ENCODE peak calls at places on chromosome 22, in eight cellular contexts. V, C, P, Z, B, K, N and A are unnamed samples.

GRCh38 chr22:19356708-19357269 is 65.3 kb upstream of the CLTCL1 start:
- DNase-seq in B (no peak), P (no peak), Z (no peak), V (no peak), N (no peak), C (no peak), K (no peak), A (no peak)

GRCh38 chr22:37244114-37244921 is at the start of gene RAC2:
- DNase-seq in Z (peak; percentile 95), K (peak; percentile 39), C (no peak), N (peak; percentile 79), V (peak; percentile 73), P (peak; percentile 78), B (peak; percentile 70), A (no peak)

GRCh38 chr22:38221407-38221806 is 19.6 kb downstream of the MAFF start:
- DNase-seq in K (no peak), N (no peak), B (no peak), Z (no peak), P (no peak), C (no peak), V (no peak), A (no peak)

GRCh38 chr22:38870312-38870741 is 1.7 kb downstream of the CBX6 start:
- DNase-seq in P (peak; percentile 78), Z (peak; percentile 92), C (no peak), B (peak; percentile 50), V (peak; percentile 93), K (peak; percentile 93), N (peak; percentile 84), A (peak; percentile 80)

GRCh38 chr22:33883961-33884808 is 36.1 kb downstream of the LARGE1 start:
- DNase-seq in B (no peak), V (no peak), K (no peak), C (no peak), N (no peak), P (no peak), Z (no peak), A (no peak)

GRCh38 chr22:23529166-23530103 is 50.7 kb downstream of the IGLL1 start:
- DNase-seq in V (no peak), Z (no peak), B (no peak), P (no peak), N (no peak), C (no peak), K (peak; percentile 47), A (no peak)

GRCh38 chr22:40334899-40335298 is 11.4 kb upstream of the ADSL start:
- DNase-seq in K (no peak), B (no peak), C (no peak), N (no peak), Z (no peak), P (peak; percentile 72), V (no peak), A (no peak)

GRCh38 chr22:44825310-44826150 is 73.2 kb downstream of the ARHGAP8 start:
- DNase-seq in N (no peak), V (no peak), Z (no peak), C (no peak), K (no peak), B (no peak), P (no peak), A (no peak)

GRCh38 chr22:40001800-40002577 is 7.2 kb downstream of the FAM83F start:
- DNase-seq in B (no peak), Z (no peak), N (no peak), V (no peak), P (no peak), C (no peak), K (no peak), A (no peak)

GRCh38 chr22:31394326-31394725 is 5.1 kb upstream of the DRG1 start:
- DNase-seq in Z (no peak), P (no peak), B (no peak), V (peak; percentile 20), C (no peak), N (no peak), K (no peak), A (no peak)

GRCh38 chr22:46149493-46149997 is 781 bp upstream of the PPARA start:
- DNase-seq in C (no peak), P (no peak), B (no peak), V (peak; percentile 54), N (peak; percentile 34), K (peak; percentile 83), Z (peak; percentile 22), A (no peak)

GRCh38 chr22:27801197-27801615 is 350 bp downstream of the MN1 start:
- DNase-seq in B (no peak), P (peak; percentile 31), K (peak; percentile 33), Z (peak; percentile 14), V (peak; percentile 81), N (peak; percentile 4), C (no peak), A (peak; percentile 35)

GRCh38 chr22:40128989-40129388 is 48.7 kb upstream of the TNRC6B start:
- DNase-seq in K (no peak), V (no peak), N (no peak), B (no peak), C (no peak), Z (no peak), P (no peak), A (no peak)

GRCh38 chr22:29702025-29702930 is 17.5 kb upstream of the CABP7 start:
- DNase-seq in P (no peak), N (no peak), B (no peak), K (peak; percentile 41), C (no peak), V (peak; percentile 29), Z (no peak), A (no peak)

GRCh38 chr22:42344391-42344861 is 74.0 kb upstream of the TCF20 start:
- DNase-seq in B (no peak), Z (no peak), N (no peak), C (no peak), V (peak; percentile 62), K (peak; percentile 74), P (no peak), A (no peak)

GRCh38 chr22:44378380-44378779 is 65.6 kb upstream of the SHISAL1 start:
- DNase-seq in Z (no peak), N (no peak), B (no peak), V (no peak), C (no peak), K (no peak), P (no peak), A (no peak)

GRCh38 chr22:46110215-46110614 is 40.1 kb upstream of the PPARA start:
- DNase-seq in K (no peak), Z (no peak), N (no peak), B (peak; percentile 50), P (no peak), C (no peak), V (peak; percentile 82), A (no peak)

GRCh38 chr22:41094036-41094435 is 1.6 kb downstream of the EP300 start:
- DNase-seq in V (peak; percentile 65), B (peak; percentile 32), C (no peak), N (no peak), K (no peak), Z (no peak), P (peak; percentile 11), A (no peak)

GRCh38 chr22:50118557-50119168 is 28.9 kb downstream of the MOV10L1 start:
- DNase-seq in Z (no peak), N (no peak), K (no peak), B (peak; percentile 53), V (peak; percentile 67), C (no peak), P (no peak), A (no peak)

GRCh38 chr22:22800716-22801115 is 86.9 kb upstream of the IGLL5 start:
- DNase-seq in B (no peak), P (no peak), K (no peak), C (no peak), V (peak; percentile 48), N (no peak), Z (no peak), A (no peak)

GRCh38 chr22:37675930-37676571 is 615 bp downstream of the LGALS1 start:
- DNase-seq in K (peak; percentile 50), N (peak; percentile 38), B (no peak), P (no peak), Z (no peak), V (peak; percentile 68), C (no peak), A (no peak)

GRCh38 chr22:50523806-50524663 is 1.4 kb downstream of the SCO2 start:
- DNase-seq in P (no peak), B (no peak), V (no peak), K (no peak), C (no peak), N (no peak), Z (no peak), A (no peak)

GRCh38 chr22:42844756-42845155 is 12.3 kb downstream of the ARFGAP3 start:
- DNase-seq in N (no peak), C (no peak), P (no peak), K (no peak), B (peak; percentile 37), V (peak; percentile 64), Z (no peak), A (no peak)

GRCh38 chr22:33076368-33076767 is 18.2 kb upstream of the SYN3 start:
- DNase-seq in K (no peak), Z (no peak), C (no peak), P (no peak), N (no peak), B (peak; percentile 16), V (peak; percentile 40), A (no peak)

GRCh38 chr22:50222508-50222907 is 21.7 kb downstream of the SELENOO start:
- DNase-seq in Z (no peak), V (no peak), P (no peak), K (no peak), N (no peak), B (no peak), C (no peak), A (no peak)

GRCh38 chr22:36435516-36436415 is 45.7 kb downstream of the TXN2 start:
- DNase-seq in C (no peak), V (no peak), B (peak; percentile 58), P (peak; percentile 85), N (peak; percentile 67), Z (no peak), K (peak; percentile 79), A (no peak)